ENCODE peak calls at places on chromosomes 4 and X, in nine cellular contexts. U is heart left ventricle; D is EL; G is EH; C is H9; E is anterior cingulate cortex; P is GM23338; B is stimulated activated CD4-positive, alpha-beta T cell treated with anti-CD3 and anti-CD28 coated beads, Interleukin-2, amount 100 ng/mL, for 4 hours; S is SIG-M5. N is an unnamed sample.

GRCh38 chrX:139815771-139816170 is 107.8 kb upstream of the MCF2 start:
- DNase-seq in C (no peak), B (no peak), U (no peak), G (peak), E (no peak), P (no peak), S (no peak), D (no peak), N (no peak)

GRCh38 chr4:147017081-147017480 is 71.4 kb upstream of the TTC29 start:
- DNase-seq in S (no peak), B (no peak), C (no peak), P (no peak), E (no peak), G (peak), D (peak), U (no peak), N (no peak)

GRCh38 chrX:81308086-81308852 is 106.4 kb downstream of the SH3BGRL start:
- DNase-seq in S (no peak), U (no peak), E (no peak), G (no peak), P (no peak), C (no peak), D (no peak), B (no peak), N (no peak)

GRCh38 chr4:110808371-110808878 is 185.5 kb upstream of the PITX2 start:
- DNase-seq in D (peak), B (no peak), C (no peak), G (peak), E (no peak), U (no peak), P (no peak), S (no peak), N (no peak)

GRCh38 chr4:94434505-94434904 is 17.2 kb upstream of the PDLIM5 start:
- DNase-seq in C (no peak), S (no peak), P (no peak), B (no peak), G (no peak), E (no peak), U (no peak), D (no peak), N (no peak)

GRCh38 chr4:143482753-143483362 is 30.6 kb upstream of the SMARCA5 start:
- DNase-seq in C (no peak), G (peak), P (peak), S (no peak), U (no peak), E (no peak), B (no peak), D (peak), N (peak)

GRCh38 chr4:142284402-142285221 is 561.5 kb downstream of the INPP4B start:
- DNase-seq in D (no peak), G (no peak), B (no peak), P (no peak), U (no peak), C (no peak), E (no peak), S (no peak), N (no peak)

GRCh38 chrX:101550825-101551767 is 749 bp downstream of the ARMCX1 start:
- DNase-seq in S (no peak), C (peak), B (no peak), G (peak), P (peak), U (peak), D (peak), E (no peak), N (peak)

GRCh38 chr4:114180481-114180880 is 201.0 kb upstream of the ARSJ start:
- DNase-seq in P (peak), B (peak), E (no peak), C (peak), S (no peak), D (peak), G (peak), U (peak), N (no peak)

GRCh38 chr4:73676881-73677323 is 56.7 kb upstream of the RASSF6 start:
- DNase-seq in G (peak), E (no peak), C (no peak), S (no peak), B (no peak), D (no peak), P (no peak), U (no peak), N (no peak)

GRCh38 chr4:1383728-1384591 is 22.3 kb downstream of the NKX1-1 start:
- DNase-seq in D (no peak), U (peak), E (no peak), B (no peak), C (no peak), G (no peak), S (no peak), P (no peak), N (no peak)

GRCh38 chr4:138659041-138659565 is 356.5 kb upstream of the NOCT start:
- DNase-seq in S (no peak), G (no peak), U (no peak), C (peak), P (peak), D (no peak), B (no peak), E (no peak), N (no peak)

GRCh38 chr4:44221407-44221806 is 227.2 kb downstream of the KCTD8 start:
- DNase-seq in E (no peak), S (no peak), C (no peak), G (no peak), P (no peak), U (no peak), B (no peak), D (no peak), N (no peak)

GRCh38 chr4:53804719-53805118 is 213.4 kb upstream of the LNX1 start:
- DNase-seq in D (peak), G (peak), U (no peak), P (peak), B (no peak), E (no peak), S (no peak), C (peak), N (peak)

GRCh38 chrX:104343408-104344129 is 88.8 kb upstream of the ESX1 start:
- DNase-seq in S (no peak), C (peak), U (no peak), G (peak), P (peak), B (peak), E (no peak), D (peak), N (no peak)

GRCh38 chrX:153769158-153769864 is 5.3 kb downstream of the PLXNB3 start:
- DNase-seq in U (no peak), E (no peak), S (no peak), C (peak), G (no peak), D (no peak), B (no peak), P (no peak), N (no peak)

GRCh38 chr4:182969651-182970279 is 52.6 kb upstream of the DCTD start:
- DNase-seq in G (no peak), B (no peak), D (no peak), C (no peak), U (no peak), P (no peak), E (no peak), S (no peak), N (no peak)

GRCh38 chrX:13897571-13897970 is 80.7 kb upstream of the GPM6B start:
- DNase-seq in B (no peak), E (no peak), S (no peak), D (no peak), U (no peak), P (no peak), G (no peak), C (no peak), N (no peak)

GRCh38 chr4:141609243-141609642 is 27.1 kb upstream of the IL15 start:
- DNase-seq in G (no peak), P (no peak), E (no peak), U (no peak), C (no peak), B (no peak), D (no peak), S (no peak), N (no peak)

GRCh38 chrX:41381685-41382084 is 47.7 kb downstream of the DDX3X start:
- DNase-seq in S (no peak), D (peak), E (no peak), C (peak), G (peak), P (peak), B (no peak), U (peak), N (no peak)

GRCh38 chr4:52983563-52984303 is 121.6 kb downstream of the RASL11B start:
- DNase-seq in C (no peak), G (peak), D (peak), E (no peak), B (no peak), U (no peak), S (no peak), P (peak), N (no peak)

GRCh38 chr4:188408244-188409067 is 269.2 kb downstream of the TRIML1 start:
- DNase-seq in D (peak), E (no peak), C (no peak), G (no peak), P (no peak), U (no peak), S (no peak), B (no peak), N (no peak)

GRCh38 chr4:105357258-105357657 is 116.6 kb downstream of the PPA2 start:
- DNase-seq in B (no peak), C (no peak), G (no peak), D (no peak), U (no peak), P (no peak), E (no peak), S (no peak), N (no peak)

GRCh38 chr4:114400531-114400930 is 198.1 kb upstream of the UGT8 start:
- DNase-seq in E (no peak), U (no peak), D (peak), P (no peak), B (no peak), S (no peak), G (peak), C (no peak), N (no peak)

GRCh38 chrX:121356139-121356849 is 308.9 kb downstream of the GLUD2 start:
- DNase-seq in P (no peak), D (no peak), B (no peak), E (no peak), G (no peak), U (no peak), S (no peak), C (no peak), N (no peak)

GRCh38 chr4:14180983-14181601 is 553.6 kb upstream of the BOD1L1 start:
- DNase-seq in P (no peak), B (no peak), E (no peak), U (no peak), D (peak), G (peak), S (no peak), C (no peak), N (no peak)

GRCh38 chr4:128917781-128918180 is 108.3 kb downstream of the JADE1 start:
- DNase-seq in D (no peak), S (no peak), G (no peak), B (no peak), U (no peak), C (no peak), E (no peak), P (no peak), N (no peak)

GRCh38 chr4:55673424-55673823 is 37.3 kb upstream of the NMU start:
- DNase-seq in C (no peak), B (no peak), U (no peak), S (no peak), G (no peak), D (no peak), P (no peak), E (no peak), N (no peak)

GRCh38 chr4:98446499-98447375 is 185.6 kb downstream of the RAP1GDS1 start:
- DNase-seq in P (no peak), C (no peak), E (no peak), B (peak), G (peak), D (no peak), S (no peak), U (no peak), N (no peak)

GRCh38 chrX:39757971-39758370 is 339.8 kb downstream of the BCOR start:
- DNase-seq in P (no peak), U (no peak), E (no peak), S (no peak), G (peak), D (peak), C (no peak), B (no peak), N (no peak)

GRCh38 chr4:113869743-113870375 is 108.3 kb upstream of the CAMK2D start:
- DNase-seq in D (peak), B (peak), E (no peak), P (no peak), S (no peak), U (no peak), C (no peak), G (peak), N (no peak)

GRCh38 chrX:108130889-108131288 is 39.3 kb downstream of the ATG4A start:
- DNase-seq in S (no peak), E (no peak), G (no peak), C (no peak), U (no peak), P (no peak), B (no peak), D (no peak), N (no peak)

GRCh38 chrX:80808854-80809493 is 703 bp downstream of the BRWD3 start:
- DNase-seq in U (peak), S (no peak), G (peak), D (peak), P (peak), E (no peak), B (no peak), C (peak), N (no peak)

GRCh38 chr4:113837397-113837796 is 75.9 kb upstream of the CAMK2D start:
- DNase-seq in S (peak), C (no peak), U (no peak), B (no peak), E (no peak), P (no peak), D (peak), G (peak), N (no peak)

GRCh38 chrX:135354288-135354687 is 45.0 kb downstream of the ETDC start:
- DNase-seq in U (no peak), E (no peak), C (no peak), D (no peak), S (no peak), B (no peak), P (no peak), G (no peak), N (no peak)

GRCh38 chr4:38326499-38326898 is 337.5 kb upstream of the KLF3 start:
- DNase-seq in C (no peak), S (no peak), E (no peak), D (no peak), B (no peak), U (no peak), G (no peak), P (no peak), N (no peak)

GRCh38 chr4:24589448-24589847 is 5.1 kb upstream of the DHX15 start:
- DNase-seq in G (no peak), C (no peak), S (no peak), B (no peak), P (no peak), D (no peak), U (no peak), E (no peak), N (no peak)

GRCh38 chrX:45824471-45824870 is 623.8 kb upstream of the DIPK2B start:
- DNase-seq in U (no peak), E (no peak), B (peak), S (no peak), G (peak), D (peak), C (no peak), P (peak), N (no peak)

GRCh38 chrX:120560405-120560841 is 339 bp downstream of the CUL4B start:
- DNase-seq in C (no peak), B (peak), U (no peak), S (no peak), E (no peak), G (peak), P (no peak), D (peak), N (peak)